ENCODE peak calls at places on chromosomes 13 and 19, in five cellular contexts. One of them, this sample, is unnamed.

GRCh38 chr13:48096670-48097069 is 1.8 kb upstream of the MED4 start:
- DNase-seq in CD4-positive, CD25-positive, alpha-beta regulatory T cell: no peak
- DNase-seq in BJ: no peak
- DNase-seq in psoas muscle: no peak
- DNase-seq in fibroblast of mammary gland: no peak
- DNase-seq in this sample: no peak

GRCh38 chr13:113161433-113161832 is 3.0 kb downstream of the PROZ start:
- DNase-seq in CD4-positive, CD25-positive, alpha-beta regulatory T cell: peak; percentile 26
- DNase-seq in BJ: no peak
- DNase-seq in psoas muscle: no peak
- DNase-seq in fibroblast of mammary gland: no peak
- DNase-seq in this sample: no peak

GRCh38 chr13:73850104-73850898 is 283.9 kb downstream of the KLF12 start:
- DNase-seq in CD4-positive, CD25-positive, alpha-beta regulatory T cell: no peak
- DNase-seq in BJ: no peak
- DNase-seq in psoas muscle: no peak
- DNase-seq in fibroblast of mammary gland: no peak
- DNase-seq in this sample: no peak

GRCh38 chr19:47129579-47129978 is 1.1 kb upstream of the SAE1 start:
- DNase-seq in CD4-positive, CD25-positive, alpha-beta regulatory T cell: no peak
- DNase-seq in BJ: no peak
- DNase-seq in psoas muscle: no peak
- DNase-seq in fibroblast of mammary gland: no peak
- DNase-seq in this sample: no peak

GRCh38 chr19:55526216-55527196 is 10.4 kb downstream of the SBK2 start:
- DNase-seq in CD4-positive, CD25-positive, alpha-beta regulatory T cell: no peak
- DNase-seq in BJ: no peak
- DNase-seq in psoas muscle: peak; percentile 78
- DNase-seq in fibroblast of mammary gland: peak; percentile 87
- DNase-seq in this sample: no peak

GRCh38 chr13:33204130-33204927 is 81.2 kb downstream of the STARD13 start:
- DNase-seq in CD4-positive, CD25-positive, alpha-beta regulatory T cell: peak; percentile 2
- DNase-seq in BJ: peak; percentile 82
- DNase-seq in psoas muscle: peak; percentile 64
- DNase-seq in fibroblast of mammary gland: peak; percentile 98
- DNase-seq in this sample: no peak

GRCh38 chr13:97268772-97269171 is 46.6 kb downstream of the MBNL2 start:
- DNase-seq in CD4-positive, CD25-positive, alpha-beta regulatory T cell: no peak
- DNase-seq in BJ: no peak
- DNase-seq in psoas muscle: no peak
- DNase-seq in fibroblast of mammary gland: no peak
- DNase-seq in this sample: no peak

GRCh38 chr13:44459674-44460073 is 86.0 kb downstream of the SERP2 start:
- DNase-seq in CD4-positive, CD25-positive, alpha-beta regulatory T cell: no peak
- DNase-seq in BJ: no peak
- DNase-seq in psoas muscle: no peak
- DNase-seq in fibroblast of mammary gland: no peak
- DNase-seq in this sample: no peak

GRCh38 chr13:48542581-48543341 is 9.9 kb upstream of the RCBTB2 start:
- DNase-seq in CD4-positive, CD25-positive, alpha-beta regulatory T cell: no peak
- DNase-seq in BJ: no peak
- DNase-seq in psoas muscle: peak; percentile 28
- DNase-seq in fibroblast of mammary gland: peak; percentile 20
- DNase-seq in this sample: peak; percentile 41

GRCh38 chr19:5974721-5975387 is 3.1 kb downstream of the RANBP3 start:
- DNase-seq in CD4-positive, CD25-positive, alpha-beta regulatory T cell: peak; percentile 86
- DNase-seq in BJ: no peak
- DNase-seq in psoas muscle: no peak
- DNase-seq in fibroblast of mammary gland: peak; percentile 41
- DNase-seq in this sample: no peak

GRCh38 chr19:57436392-57436791 is 1.3 kb downstream of the ZNF749 start:
- DNase-seq in CD4-positive, CD25-positive, alpha-beta regulatory T cell: no peak
- DNase-seq in BJ: no peak
- DNase-seq in psoas muscle: no peak
- DNase-seq in fibroblast of mammary gland: no peak
- DNase-seq in this sample: no peak
- H3K4me3 ChIP-seq in CD4-positive, CD25-positive, alpha-beta regulatory T cell: peak overlapping the region; percentile 62
- H3K4me3 ChIP-seq in BJ: peak overlapping the region; percentile 71
- H3K4me3 ChIP-seq in psoas muscle: peak overlapping the region; percentile 93
- H3K4me3 ChIP-seq in fibroblast of mammary gland: no peak overlapping the region
- H3K4me3 ChIP-seq in this sample: peak overlapping the region; percentile 87

DNA sequence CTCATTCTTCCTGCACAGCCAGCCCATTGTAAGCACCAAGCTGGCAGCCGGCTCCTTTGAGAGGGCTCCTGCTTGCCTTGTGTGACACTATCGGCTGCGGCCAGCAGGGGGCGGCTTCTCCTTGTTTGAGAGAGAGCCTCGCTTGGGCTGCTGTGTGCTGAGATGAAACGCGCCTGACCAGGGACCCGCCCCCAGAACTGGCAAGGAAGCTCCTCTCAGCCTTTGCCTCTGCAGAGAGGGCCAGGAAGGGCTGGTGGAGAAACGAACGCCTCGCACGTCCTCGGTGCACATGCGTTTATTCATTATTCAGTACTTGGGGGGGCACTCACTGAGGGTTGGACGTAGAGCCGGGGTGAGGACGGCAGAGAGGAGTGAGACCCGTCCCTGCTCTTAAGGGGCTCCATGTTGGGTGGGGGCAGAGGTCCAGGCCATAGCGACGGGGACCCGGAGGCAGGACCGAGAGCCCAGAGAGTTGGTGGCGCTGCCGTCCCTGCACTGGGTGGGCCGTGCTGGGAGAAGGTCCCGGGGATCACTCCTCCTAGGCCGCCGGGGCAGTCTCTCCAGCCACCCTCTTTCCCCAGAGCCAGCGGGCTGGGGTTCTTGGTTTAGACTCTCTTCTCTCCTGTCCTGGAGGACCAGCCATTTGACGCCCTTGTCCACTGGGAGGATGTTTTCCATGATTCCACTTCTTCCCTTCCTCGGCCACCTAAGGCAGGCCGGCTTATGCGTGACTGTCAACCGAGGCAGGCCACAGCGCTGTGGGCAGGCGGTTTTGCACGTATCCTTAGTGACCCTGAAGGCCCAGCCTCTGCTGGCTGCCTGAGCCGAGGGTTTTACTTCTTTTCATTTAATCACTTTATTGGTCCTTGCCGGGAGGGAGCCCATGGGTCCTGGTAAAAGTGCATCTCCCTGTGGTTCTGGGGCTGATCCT is 174.5 kb downstream of the KATNAL1 start:
- DNase-seq in CD4-positive, CD25-positive, alpha-beta regulatory T cell: peak; percentile 95
- DNase-seq in BJ: no peak
- DNase-seq in psoas muscle: peak; percentile 97
- DNase-seq in fibroblast of mammary gland: peak; percentile 88
- DNase-seq in this sample: peak; percentile 94
- H3K4me3 ChIP-seq in CD4-positive, CD25-positive, alpha-beta regulatory T cell: no peak overlapping the region
- H3K4me3 ChIP-seq in BJ: no peak overlapping the region
- H3K4me3 ChIP-seq in psoas muscle: peak overlapping the region; percentile 15
- H3K4me3 ChIP-seq in fibroblast of mammary gland: no peak overlapping the region
- H3K4me3 ChIP-seq in this sample: no peak overlapping the region

GRCh38 chr19:17335575-17335974 is 920 bp upstream of the ANO8 start:
- DNase-seq in CD4-positive, CD25-positive, alpha-beta regulatory T cell: no peak
- DNase-seq in BJ: no peak
- DNase-seq in psoas muscle: no peak
- DNase-seq in fibroblast of mammary gland: no peak
- DNase-seq in this sample: no peak
- H3K4me3 ChIP-seq in CD4-positive, CD25-positive, alpha-beta regulatory T cell: no peak overlapping the region
- H3K4me3 ChIP-seq in BJ: no peak overlapping the region
- H3K4me3 ChIP-seq in psoas muscle: peak overlapping the region; percentile 87
- H3K4me3 ChIP-seq in fibroblast of mammary gland: no peak overlapping the region
- H3K4me3 ChIP-seq in this sample: no peak overlapping the region

GRCh38 chr13:55090612-55091011 is 2050.1 kb upstream of the PRR20A start:
- DNase-seq in CD4-positive, CD25-positive, alpha-beta regulatory T cell: no peak
- DNase-seq in BJ: no peak
- DNase-seq in psoas muscle: no peak
- DNase-seq in fibroblast of mammary gland: no peak
- DNase-seq in this sample: no peak
- H3K4me3 ChIP-seq in CD4-positive, CD25-positive, alpha-beta regulatory T cell: no peak overlapping the region
- H3K4me3 ChIP-seq in BJ: no peak overlapping the region
- H3K4me3 ChIP-seq in psoas muscle: no peak overlapping the region
- H3K4me3 ChIP-seq in fibroblast of mammary gland: no peak overlapping the region
- H3K4me3 ChIP-seq in this sample: no peak overlapping the region

GRCh38 chr13:24541127-24541475 is 28.5 kb upstream of the PARP4 start:
- DNase-seq in CD4-positive, CD25-positive, alpha-beta regulatory T cell: no peak
- DNase-seq in BJ: no peak
- DNase-seq in psoas muscle: no peak
- DNase-seq in fibroblast of mammary gland: no peak
- DNase-seq in this sample: no peak
- H3K4me3 ChIP-seq in CD4-positive, CD25-positive, alpha-beta regulatory T cell: no peak overlapping the region
- H3K4me3 ChIP-seq in BJ: no peak overlapping the region
- H3K4me3 ChIP-seq in psoas muscle: peak overlapping the region; percentile 55
- H3K4me3 ChIP-seq in fibroblast of mammary gland: no peak overlapping the region
- H3K4me3 ChIP-seq in this sample: no peak overlapping the region

GRCh38 chr13:72782717-72783116 is 784 bp downstream of the PIBF1 start:
- DNase-seq in CD4-positive, CD25-positive, alpha-beta regulatory T cell: peak; percentile 15
- DNase-seq in BJ: no peak
- DNase-seq in psoas muscle: no peak
- DNase-seq in fibroblast of mammary gland: peak; percentile 35
- DNase-seq in this sample: no peak
- H3K4me3 ChIP-seq in CD4-positive, CD25-positive, alpha-beta regulatory T cell: peak overlapping the region; percentile 90
- H3K4me3 ChIP-seq in BJ: peak overlapping the region; percentile 99
- H3K4me3 ChIP-seq in psoas muscle: peak overlapping the region; percentile 89
- H3K4me3 ChIP-seq in fibroblast of mammary gland: peak overlapping the region; percentile 99
- H3K4me3 ChIP-seq in this sample: peak overlapping the region; percentile 82

DNA sequence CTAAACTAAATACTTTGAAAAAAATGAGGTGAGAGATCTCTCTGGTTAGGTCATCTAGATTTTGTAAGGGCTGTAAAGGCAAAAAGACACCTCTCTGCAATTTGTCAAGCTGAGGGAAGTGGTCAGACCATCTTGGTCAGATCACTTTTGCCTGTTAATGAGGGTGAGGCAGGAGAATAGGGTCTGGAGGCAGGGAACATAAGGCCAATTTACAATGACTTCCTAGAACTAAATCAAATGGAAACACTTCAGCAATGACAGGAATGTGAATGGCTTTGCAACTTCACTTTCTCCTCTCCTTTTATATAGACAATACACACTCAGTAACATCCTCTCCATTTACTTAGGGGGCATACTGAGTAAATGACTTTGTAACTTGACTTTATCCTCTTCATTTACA is 1653.4 kb downstream of the SLITRK5 start:
- DNase-seq in CD4-positive, CD25-positive, alpha-beta regulatory T cell: no peak
- DNase-seq in BJ: no peak
- DNase-seq in psoas muscle: no peak
- DNase-seq in fibroblast of mammary gland: no peak
- DNase-seq in this sample: no peak
- H3K4me3 ChIP-seq in CD4-positive, CD25-positive, alpha-beta regulatory T cell: no peak overlapping the region
- H3K4me3 ChIP-seq in BJ: no peak overlapping the region
- H3K4me3 ChIP-seq in psoas muscle: no peak overlapping the region
- H3K4me3 ChIP-seq in fibroblast of mammary gland: no peak overlapping the region
- H3K4me3 ChIP-seq in this sample: no peak overlapping the region

This sample was measured in Jurkat, Clone E6-1.